ENCODE peak calls at places on chromosomes 2 and 18, in ten cellular contexts. W, S, V, G, E, J, H, I, Z and T are unnamed samples.

GRCh38 chr18:59957957-59958356 is 58.2 kb downstream of the PMAIP1 start:
- DNase-seq in W (no peak), S (peak), V (peak), G (no peak), E (peak), J (no peak), H (peak), I (no peak), Z (no peak), T (no peak)

GRCh38 chr2:26530696-26531095 is 52.8 kb upstream of the OTOF start:
- DNase-seq in W (no peak), S (no peak), V (no peak), G (no peak), E (no peak), J (no peak), H (no peak), I (peak), Z (no peak), T (no peak)

GRCh38 chr2:26820932-26821331 is 27.0 kb upstream of the DPYSL5 start:
- DNase-seq in W (no peak), S (no peak), V (no peak), G (no peak), E (no peak), J (no peak), H (no peak), I (no peak), Z (no peak), T (no peak)

GRCh38 chr2:33051586-33052385 is 105.0 kb downstream of the LTBP1 start:
- DNase-seq in W (no peak), S (no peak), V (no peak), G (peak), E (peak), J (no peak), H (no peak), I (no peak), Z (peak), T (no peak)

GRCh38 chr18:59980052-59980668 is 80.4 kb downstream of the PMAIP1 start:
- DNase-seq in W (no peak), S (no peak), V (no peak), G (no peak), E (no peak), J (no peak), H (no peak), I (no peak), Z (no peak), T (no peak)

GRCh38 chr2:54605836-54606235 is 117.6 kb upstream of the EML6 start:
- DNase-seq in W (no peak), S (no peak), V (no peak), G (no peak), E (no peak), J (no peak), H (no peak), I (no peak), Z (no peak), T (no peak)

GRCh38 chr18:32271649-32272324 is 81.9 kb downstream of the MEP1B start:
- DNase-seq in W (peak), S (no peak), V (peak), G (peak), E (peak), J (peak), H (no peak), I (no peak), Z (no peak), T (no peak)

GRCh38 chr2:240918258-240919091 is 12.3 kb downstream of the CROCC2 start:
- DNase-seq in W (no peak), S (peak), V (peak), G (no peak), E (no peak), J (peak), H (no peak), I (peak), Z (peak), T (no peak)

GRCh38 chr18:51288582-51288981 is 91.1 kb upstream of the MEX3C start:
- DNase-seq in W (no peak), S (no peak), V (no peak), G (no peak), E (no peak), J (no peak), H (no peak), I (no peak), Z (no peak), T (no peak)

GRCh38 chr2:111662771-111663470 is 221.1 kb downstream of the ANAPC1 start:
- DNase-seq in W (no peak), S (no peak), V (no peak), G (no peak), E (no peak), J (no peak), H (no peak), I (no peak), Z (no peak), T (no peak)

GRCh38 chr2:160477032-160477431 is 16.6 kb downstream of the RBMS1 start:
- DNase-seq in W (no peak), S (no peak), V (no peak), G (no peak), E (no peak), J (no peak), H (no peak), I (no peak), Z (no peak), T (no peak)

GRCh38 chr2:111995148-111995547 is 59.9 kb upstream of the TMEM87B start:
- DNase-seq in W (no peak), S (no peak), V (no peak), G (no peak), E (peak), J (no peak), H (no peak), I (no peak), Z (no peak), T (no peak)

GRCh38 chr18:49845629-49846252 is 32.4 kb upstream of the ACAA2 start:
- DNase-seq in W (no peak), S (no peak), V (peak), G (no peak), E (no peak), J (no peak), H (no peak), I (no peak), Z (no peak), T (no peak)

GRCh38 chr18:58353581-58353980 is 275.3 kb downstream of the ALPK2 start:
- DNase-seq in W (no peak), S (no peak), V (no peak), G (no peak), E (no peak), J (no peak), H (no peak), I (no peak), Z (no peak), T (no peak)

GRCh38 chr2:120221616-120222015 is 1.6 kb downstream of the TMEM185B start:
- DNase-seq in W (no peak), S (no peak), V (no peak), G (no peak), E (no peak), J (no peak), H (no peak), I (no peak), Z (no peak), T (no peak)
- H3K27ac ChIP-seq in W (no peak), S (no peak), V (no peak), G (no peak), E (no peak), J (no peak), H (no peak), I (no peak), Z (peak), T (no peak)

GRCh38 chr2:18987592-18988073 is 370.8 kb downstream of the OSR1 start:
- DNase-seq in W (peak), S (no peak), V (peak), G (peak), E (peak), J (peak), H (peak), I (peak), Z (peak), T (peak)
- H3K27ac ChIP-seq in W (no peak), S (no peak), V (no peak), G (peak), E (no peak), J (no peak), H (no peak), I (no peak), Z (no peak), T (no peak)

GRCh38 chr2:181394741-181395437 is 62.3 kb upstream of the ITGA4 start:
- DNase-seq in W (no peak), S (no peak), V (no peak), G (no peak), E (no peak), J (no peak), H (no peak), I (no peak), Z (no peak), T (no peak)
- H3K27ac ChIP-seq in W (no peak), S (no peak), V (no peak), G (no peak), E (no peak), J (no peak), H (no peak), I (no peak), Z (no peak), T (no peak)

DNA sequence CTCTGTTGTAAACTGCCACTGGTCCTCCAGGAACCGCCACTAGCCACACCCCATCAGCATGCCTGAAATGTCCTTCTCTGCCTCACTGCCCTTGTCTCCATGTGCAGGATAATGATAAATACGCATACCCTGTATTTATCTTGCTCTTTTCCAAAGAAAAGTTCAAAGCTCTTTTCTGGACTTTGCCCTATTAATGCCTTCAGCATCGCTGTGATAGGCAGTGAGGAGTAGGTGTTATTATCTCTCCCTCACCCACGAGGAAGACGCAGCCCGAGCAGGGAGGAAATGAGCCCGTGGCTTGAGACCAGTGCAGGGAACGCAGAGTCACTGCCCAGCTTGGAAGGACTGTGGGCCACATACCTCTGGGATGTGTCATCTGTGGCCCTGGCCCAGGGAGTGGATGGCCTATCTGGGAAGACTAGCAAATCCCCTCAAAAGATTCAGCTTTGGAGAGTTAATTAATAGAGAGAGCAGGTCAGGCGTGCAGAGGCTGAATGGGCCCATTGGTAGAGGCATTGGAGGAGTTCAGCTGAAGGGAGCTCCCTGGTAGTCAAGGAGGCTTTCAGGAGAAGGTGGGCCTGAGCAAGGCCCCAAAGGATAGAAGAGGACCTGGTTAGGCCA is 39.5 kb upstream of the MCFD2 start:
- DNase-seq in W (peak), S (no peak), V (peak), G (peak), E (peak), J (peak), H (peak), I (peak), Z (peak), T (no peak)
- H3K27ac ChIP-seq in W (peak), S (peak), V (peak), G (peak), E (peak), J (no peak), H (peak), I (peak), Z (peak), T (no peak)